ENCODE peak calls at places on chromosomes 6 and 20, in eight cellular contexts. R, G, Q, T, K, I, W and N are unnamed samples. For H3K4me1, the result is how much of the 10 kb centered on the place peaks cover.

GRCh38 chr6:42405025-42405424 is 46.7 kb downstream of the TRERF1 start:
- DNase-seq in R (no peak), G (no peak), Q (no peak), T (peak), K (no peak), I (no peak), W (no peak), N (no peak)

GRCh38 chr6:100592929-100593328 is 128.2 kb upstream of the SIM1 start:
- DNase-seq in R (no peak), G (no peak), Q (no peak), T (no peak), K (no peak), I (no peak), W (no peak), N (no peak)

GRCh38 chr6:60695232-60695631 is 1590.8 kb downstream of the KHDRBS2 start:
- DNase-seq in R (no peak), G (no peak), Q (no peak), T (no peak), K (no peak), I (no peak), W (no peak), N (no peak)

GRCh38 chr20:48877299-48877698 is 44.2 kb upstream of the ARFGEF2 start:
- DNase-seq in R (no peak), G (no peak), Q (peak), T (no peak), K (no peak), I (no peak), W (no peak), N (no peak)

GRCh38 chr6:39301606-39302005 is 12.6 kb downstream of the KCNK17 start:
- DNase-seq in R (no peak), G (no peak), Q (no peak), T (no peak), K (no peak), I (peak), W (peak), N (no peak)

GRCh38 chr20:46894579-46894958 is at the start of gene EYA2:
- DNase-seq in R (peak), G (no peak), Q (no peak), T (peak), K (no peak), I (peak), W (no peak), N (no peak)

GRCh38 chr20:23229989-23230388 is 120.6 kb upstream of the NXT1 start:
- DNase-seq in R (no peak), G (no peak), Q (no peak), T (no peak), K (no peak), I (no peak), W (no peak), N (no peak)

GRCh38 chr6:56954389-56955170 is at the start of gene BEND6:
- DNase-seq in R (peak), G (no peak), Q (no peak), T (peak), K (peak), I (peak), W (no peak), N (no peak)

GRCh38 chr20:17525650-17526049 is 5.5 kb downstream of the BFSP1 start:
- DNase-seq in R (no peak), G (no peak), Q (peak), T (no peak), K (no peak), I (peak), W (peak), N (no peak)

GRCh38 chr20:40442181-40442963 is 246.7 kb downstream of the MAFB start:
- DNase-seq in R (no peak), G (no peak), Q (no peak), T (no peak), K (no peak), I (no peak), W (no peak), N (no peak)

GRCh38 chr6:22411408-22412105 is 114.7 kb upstream of the PRL start:
- DNase-seq in R (no peak), G (no peak), Q (no peak), T (peak), K (no peak), I (no peak), W (no peak), N (no peak)

GRCh38 chr20:15138548-15139126 is 801.2 kb upstream of the FLRT3 start:
- DNase-seq in R (no peak), G (no peak), Q (no peak), T (no peak), K (no peak), I (no peak), W (no peak), N (no peak)

GRCh38 chr6:35048631-35049083 is 92.5 kb downstream of the TCP11 start:
- DNase-seq in R (no peak), G (no peak), Q (peak), T (peak), K (no peak), I (no peak), W (no peak), N (no peak)

GRCh38 chr20:18225652-18226051 is 62.7 kb upstream of the ZNF133 start:
- DNase-seq in R (no peak), G (no peak), Q (no peak), T (no peak), K (no peak), I (no peak), W (no peak), N (no peak)

GRCh38 chr6:42140051-42140450 is 2.4 kb downstream of the C6orf132 start:
- DNase-seq in R (no peak), G (no peak), Q (no peak), T (no peak), K (no peak), I (peak), W (no peak), N (no peak)

GRCh38 chr6:157036245-157036681 is 259.1 kb downstream of the ARID1B start:
- DNase-seq in R (no peak), G (no peak), Q (no peak), T (peak), K (no peak), I (no peak), W (no peak), N (no peak)

GRCh38 chr6:46453221-46453620 is 38.0 kb downstream of the RCAN2 start:
- DNase-seq in R (no peak), G (no peak), Q (no peak), T (peak), K (no peak), I (no peak), W (no peak), N (no peak)

GRCh38 chr6:42315991-42316378 is 98.3 kb upstream of the MRPS10 start:
- DNase-seq in R (no peak), G (no peak), Q (no peak), T (peak), K (no peak), I (peak), W (peak), N (no peak)

GRCh38 chr20:46057856-46058655 is 29.0 kb downstream of the SLC12A5 start:
- DNase-seq in R (peak), G (peak), Q (no peak), T (peak), K (no peak), I (no peak), W (no peak), N (no peak)

GRCh38 chr20:57043091-57043490 is 223.3 kb downstream of the BMP7 start:
- DNase-seq in R (no peak), G (no peak), Q (no peak), T (no peak), K (no peak), I (no peak), W (no peak), N (no peak)

GRCh38 chr20:49562341-49563014 is 5.5 kb downstream of the PTGIS start:
- DNase-seq in R (peak), G (peak), Q (no peak), T (peak), K (no peak), I (peak), W (peak), N (peak)

GRCh38 chr6:145758086-145758485 is 22.8 kb upstream of the EPM2A start:
- DNase-seq in R (no peak), G (no peak), Q (no peak), T (no peak), K (no peak), I (no peak), W (no peak), N (no peak)

GRCh38 chr6:46199387-46199786 is 28.6 kb upstream of the ENPP5 start:
- DNase-seq in R (no peak), G (no peak), Q (no peak), T (no peak), K (no peak), I (no peak), W (no peak), N (no peak)

GRCh38 chr6:48474764-48475674 is 364.0 kb upstream of the PTCHD4 start:
- DNase-seq in R (no peak), G (no peak), Q (no peak), T (no peak), K (no peak), I (no peak), W (no peak), N (no peak)

GRCh38 chr20:48128436-48128835 is 343.2 kb upstream of the SULF2 start:
- DNase-seq in R (no peak), G (no peak), Q (no peak), T (no peak), K (no peak), I (no peak), W (no peak), N (no peak)

GRCh38 chr20:48999890-49000870 is 45.9 kb upstream of the CSE1L start:
- DNase-seq in R (no peak), G (no peak), Q (no peak), T (no peak), K (no peak), I (no peak), W (no peak), N (no peak)

GRCh38 chr6:126268087-126268486 is 71.8 kb upstream of the CENPW start:
- DNase-seq in R (no peak), G (no peak), Q (no peak), T (no peak), K (no peak), I (no peak), W (no peak), N (no peak)

GRCh38 chr20:24317224-24317623 is 152.2 kb upstream of the SYNDIG1 start:
- DNase-seq in R (no peak), G (no peak), Q (no peak), T (no peak), K (no peak), I (no peak), W (no peak), N (no peak)

GRCh38 chr20:57826731-57827287 is 117.0 kb upstream of the PMEPA1 start:
- DNase-seq in R (peak), G (no peak), Q (no peak), T (no peak), K (no peak), I (no peak), W (no peak), N (no peak)

GRCh38 chr6:42988486-42989020 is 4.2 kb downstream of the PPP2R5D start:
- DNase-seq in R (no peak), G (no peak), Q (no peak), T (peak), K (no peak), I (no peak), W (no peak), N (no peak)

GRCh38 chr6:161396539-161396938 is 122.7 kb upstream of the AGPAT4 start:
- DNase-seq in R (no peak), G (no peak), Q (no peak), T (no peak), K (no peak), I (no peak), W (no peak), N (no peak)

GRCh38 chr6:70136996-70137395 is 165.9 kb downstream of the COL9A1 start:
- DNase-seq in R (no peak), G (no peak), Q (no peak), T (no peak), K (no peak), I (no peak), W (no peak), N (no peak)

GRCh38 chr20:49677777-49678758 is 35.6 kb downstream of the B4GALT5 start:
- DNase-seq in R (no peak), G (no peak), Q (no peak), T (no peak), K (no peak), I (no peak), W (no peak), N (no peak)

GRCh38 chr20:38842558-38842981 is 37.1 kb downstream of the PPP1R16B start:
- DNase-seq in R (no peak), G (no peak), Q (peak), T (no peak), K (no peak), I (no peak), W (no peak), N (no peak)

GRCh38 chr20:36686504-36686903 is 40.5 kb upstream of the SLA2 start:
- DNase-seq in R (no peak), G (no peak), Q (no peak), T (no peak), K (no peak), I (no peak), W (no peak), N (no peak)

GRCh38 chr6:155738602-155739001 is 283.0 kb upstream of the NOX3 start:
- DNase-seq in R (no peak), G (no peak), Q (no peak), T (no peak), K (no peak), I (no peak), W (no peak), N (no peak)

GRCh38 chr6:167663784-167664432 is 162.8 kb upstream of the AFDN start:
- DNase-seq in R (no peak), G (no peak), Q (no peak), T (no peak), K (peak), I (no peak), W (no peak), N (no peak)

GRCh38 chr6:91626935-91627334 is 1040.1 kb upstream of the MAP3K7 start:
- DNase-seq in R (no peak), G (no peak), Q (no peak), T (no peak), K (no peak), I (no peak), W (no peak), N (no peak)

GRCh38 chr20:8220716-8221115 is 88.7 kb downstream of the PLCB1 start:
- DNase-seq in R (no peak), G (no peak), Q (no peak), T (no peak), K (no peak), I (no peak), W (no peak), N (no peak)

GRCh38 chr20:8226106-8226505 is 94.0 kb downstream of the PLCB1 start:
- DNase-seq in R (no peak), G (no peak), Q (no peak), T (no peak), K (no peak), I (no peak), W (no peak), N (no peak)

GRCh38 chr20:8225658-8226057 is 93.6 kb downstream of the PLCB1 start:
- DNase-seq in R (no peak), G (no peak), Q (no peak), T (no peak), K (no peak), I (no peak), W (no peak), N (no peak)

GRCh38 chr20:8221887-8222419 is 89.9 kb downstream of the PLCB1 start:
- DNase-seq in R (no peak), G (no peak), Q (no peak), T (no peak), K (no peak), I (no peak), W (no peak), N (no peak)

GRCh38 chr20:8223096-8223870 is 91.2 kb downstream of the PLCB1 start:
- DNase-seq in R (no peak), G (no peak), Q (no peak), T (peak), K (no peak), I (peak), W (no peak), N (no peak)
- H3K4me1 ChIP-seq in R (under half), G (under half), Q (under half), T (under half), K (under half), I (under half), W (under half), N (under half)

DNA sequence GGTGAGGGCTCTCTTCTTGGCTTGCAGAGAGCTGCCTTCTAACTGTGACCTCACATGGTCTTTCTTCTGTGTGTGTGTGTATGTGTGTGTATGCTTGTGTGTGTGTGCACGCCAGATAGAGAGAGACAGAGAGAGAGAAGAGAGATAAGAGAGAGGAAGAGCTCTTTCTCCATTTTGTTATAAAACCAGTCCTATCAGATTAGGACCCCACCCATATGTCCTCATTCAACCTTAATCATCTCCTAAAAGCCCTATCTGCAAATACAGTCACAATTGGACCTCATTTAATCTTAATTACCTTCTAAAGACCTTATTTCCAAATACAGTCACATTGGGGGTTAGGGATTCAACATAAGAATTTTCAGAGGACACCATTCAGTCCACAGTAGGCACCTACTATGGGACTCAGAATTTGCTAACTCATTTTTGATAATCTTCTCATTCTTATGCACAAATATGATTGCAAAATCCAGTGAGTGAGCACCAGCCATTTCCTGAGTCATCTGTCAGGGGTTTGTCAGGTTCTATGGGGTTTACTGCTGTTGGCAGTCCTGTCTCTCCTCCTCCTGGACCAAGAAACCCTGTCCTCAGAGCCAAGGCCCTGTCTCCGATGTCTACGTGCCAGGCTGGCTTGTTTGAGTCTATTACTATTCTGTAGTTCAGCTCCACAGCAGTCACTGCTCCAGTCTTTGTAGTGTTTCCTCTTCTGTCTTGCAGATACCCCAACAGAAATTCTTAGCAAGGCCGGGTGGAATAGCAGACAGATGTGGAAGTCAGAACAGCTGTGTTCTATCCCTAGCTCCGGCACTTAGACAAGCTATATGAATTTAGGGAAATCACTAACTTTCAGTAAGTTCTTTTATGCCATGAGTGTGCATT is 59.0 kb upstream of the FAM184A start:
- DNase-seq in R (no peak), G (no peak), Q (no peak), T (peak), K (no peak), I (no peak), W (no peak), N (no peak)
- TF ChIP-seq CTCF in R (no peak), G (no peak), Q (no peak), T (no peak), K (no peak), I (no peak), W (no peak), N (no peak)

GRCh38 chr20:32445539-32446273 is 87.6 kb downstream of the ASXL1 start:
- DNase-seq in R (no peak), G (peak), Q (no peak), T (no peak), K (no peak), I (no peak), W (no peak), N (no peak)
- H3K4me1 ChIP-seq in R (under half), G (under half), Q (under half), T (under half), K (under half), I (under half), W (under half), N (under half)

DNA sequence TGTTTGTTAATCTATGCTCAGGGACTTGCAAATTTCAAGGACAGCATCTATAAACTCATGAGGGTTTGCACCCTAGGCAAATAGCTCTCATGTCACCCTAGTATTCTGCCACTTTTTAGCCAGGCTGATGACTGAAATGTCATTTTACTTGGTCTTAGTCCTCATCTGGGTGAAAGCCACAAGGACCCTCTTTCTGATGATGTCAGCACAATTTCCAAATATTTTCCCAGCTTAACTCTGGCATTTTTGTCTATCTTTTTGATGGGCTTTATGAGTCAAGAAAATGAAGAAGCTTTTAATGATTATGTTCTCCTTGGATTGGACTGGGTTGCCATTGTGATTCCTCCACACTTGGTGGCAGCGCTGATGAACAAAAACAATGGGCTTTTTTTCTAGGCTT is 420.1 kb upstream of the BTBD3 start:
- DNase-seq in R (no peak), G (no peak), Q (no peak), T (no peak), K (no peak), I (no peak), W (no peak), N (no peak)
- TF ChIP-seq CTCF in R (no peak), G (no peak), Q (no peak), T (no peak), K (no peak), I (no peak), W (no peak), N (no peak)

GRCh38 chr20:53940883-53941546 is 129.4 kb downstream of the BCAS1 start:
- DNase-seq in R (no peak), G (no peak), Q (peak), T (peak), K (no peak), I (peak), W (no peak), N (peak)

GRCh38 chr20:53941680-53942079 is 128.7 kb downstream of the BCAS1 start:
- DNase-seq in R (no peak), G (no peak), Q (no peak), T (no peak), K (no peak), I (no peak), W (no peak), N (no peak)

GRCh38 chr20:53942973-53943372 is 127.4 kb downstream of the BCAS1 start:
- DNase-seq in R (no peak), G (no peak), Q (no peak), T (no peak), K (no peak), I (no peak), W (no peak), N (no peak)

GRCh38 chr20:53943522-53944291 is 126.7 kb downstream of the BCAS1 start:
- DNase-seq in R (no peak), G (no peak), Q (peak), T (peak), K (no peak), I (no peak), W (no peak), N (no peak)

DNA sequence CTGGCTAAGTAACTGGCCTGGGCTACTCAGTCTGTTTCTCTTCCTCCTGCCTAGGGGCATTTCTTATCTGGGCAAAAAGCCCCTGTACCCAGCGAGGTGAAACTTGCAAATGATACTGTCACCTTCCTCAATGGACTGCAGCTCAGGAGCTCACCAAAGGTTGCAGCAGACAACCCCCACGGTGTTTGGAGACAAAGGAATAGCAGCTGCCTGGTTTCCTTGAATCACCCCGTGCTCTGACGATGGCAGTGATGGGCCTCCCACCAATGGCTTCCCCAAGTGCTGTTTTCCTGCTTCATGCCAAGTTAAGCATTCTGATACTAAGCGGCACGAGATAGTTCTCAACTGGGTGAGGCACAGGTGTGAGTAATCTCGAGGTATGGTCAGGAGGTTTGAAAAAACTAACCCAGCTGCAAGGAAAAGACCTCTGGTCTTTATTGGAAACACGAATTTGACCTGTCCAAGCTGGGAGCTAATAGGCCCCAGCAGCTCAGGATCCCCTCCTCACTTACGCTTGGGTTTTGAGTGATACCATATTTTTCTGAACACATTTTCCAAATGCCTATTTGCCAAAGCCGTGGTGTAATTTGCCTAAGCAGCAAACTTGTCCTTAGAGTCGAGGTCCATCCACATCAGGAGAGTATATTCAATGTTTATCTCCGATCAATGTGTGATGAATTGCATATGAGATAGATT is 128.1 kb downstream of the BCAS1 start:
- DNase-seq in R (no peak), G (no peak), Q (peak), T (no peak), K (no peak), I (no peak), W (no peak), N (no peak)
- H3K4me1 ChIP-seq in R (under half), G (under half), Q (half or more), T (under half), K (under half), I (half or more), W (under half), N (under half)